ENCODE peak calls at places on chromosomes 6 and 20, in eight cellular contexts. U is upper lobe of right lung; Z is AG10803; H is hepatic stellate cell; P is neuronal stem cell; K is stimulated activated CD4-positive, alpha-beta T cell treated with anti-CD3 and anti-CD28 coated beads, TNF-alpha, amount 100 ng/mL, for 48 hours; Y is retina; D is T-helper 17 cell. L is an unnamed sample.

GRCh38 chr6:111798281-111798725 is 74.9 kb downstream of the FYN start:
- DNase-seq in P (no peak), Z (no peak), Y (no peak), H (no peak), D (no peak), K (no peak), U (no peak), L (no peak)

GRCh38 chr6:8530775-8531435 is 95.6 kb upstream of the SLC35B3 start:
- DNase-seq in D (no peak), Z (no peak), U (no peak), K (no peak), Y (no peak), H (no peak), P (no peak), L (no peak)

GRCh38 chr6:17385660-17386059 is 7.7 kb upstream of the CAP2 start:
- DNase-seq in K (no peak), U (no peak), Y (no peak), Z (peak), P (no peak), H (peak), D (no peak), L (no peak)

GRCh38 chr6:143531720-143532504 is 20.4 kb upstream of the FUCA2 start:
- DNase-seq in Y (no peak), H (no peak), U (no peak), D (no peak), P (no peak), K (no peak), Z (no peak), L (no peak)

GRCh38 chr20:59748555-59749292 is 144.4 kb downstream of the PHACTR3 start:
- DNase-seq in D (no peak), P (no peak), U (no peak), Y (no peak), Z (peak), H (no peak), K (no peak), L (no peak)

GRCh38 chr6:49342410-49342809 is 120.6 kb downstream of the MMUT start:
- DNase-seq in Y (no peak), Z (no peak), H (no peak), P (no peak), K (no peak), U (no peak), D (no peak), L (no peak)

GRCh38 chr20:47262365-47263013 is 94.0 kb downstream of the ZMYND8 start:
- DNase-seq in H (no peak), K (no peak), D (no peak), U (no peak), Z (peak), P (no peak), Y (no peak), L (no peak)

GRCh38 chr6:55379895-55380294 is 52.6 kb downstream of the GFRAL start:
- DNase-seq in Z (no peak), D (no peak), H (no peak), Y (no peak), P (no peak), K (no peak), U (no peak), L (no peak)

GRCh38 chr6:28742668-28743270 is 181.0 kb downstream of the TRIM27 start:
- DNase-seq in Z (peak), P (no peak), K (no peak), U (no peak), H (no peak), Y (no peak), D (no peak), L (no peak)

GRCh38 chr6:435442-436307 is 44.1 kb downstream of the IRF4 start:
- DNase-seq in K (no peak), Y (no peak), D (no peak), Z (no peak), H (no peak), P (no peak), U (no peak), L (no peak)

GRCh38 chr6:43736844-43737243 is 33.2 kb upstream of the VEGFA start:
- DNase-seq in U (peak), K (no peak), Y (no peak), Z (no peak), P (no peak), H (no peak), D (no peak), L (no peak)

GRCh38 chr6:140500864-140501263 is 1126.4 kb upstream of the CITED2 start:
- DNase-seq in D (no peak), P (no peak), Y (no peak), H (no peak), U (no peak), K (no peak), Z (no peak), L (no peak)

GRCh38 chr20:34445177-34446065 is 70.8 kb upstream of the DYNLRB1 start:
- DNase-seq in H (no peak), P (no peak), D (no peak), K (no peak), Z (no peak), Y (no peak), U (no peak), L (no peak)

GRCh38 chr6:135162678-135163439 is 18.2 kb upstream of the MYB start:
- DNase-seq in H (peak), K (no peak), D (no peak), Y (peak), U (no peak), Z (no peak), P (peak), L (no peak)

GRCh38 chr20:25083773-25084615 is 2.1 kb upstream of the VSX1 start:
- DNase-seq in Z (no peak), K (no peak), Y (peak), H (no peak), P (no peak), D (no peak), U (no peak), L (no peak)

GRCh38 chr6:74991573-74992332 is 214.1 kb downstream of the COL12A1 start:
- DNase-seq in K (no peak), P (no peak), H (peak), U (no peak), Z (peak), D (no peak), Y (no peak), L (no peak)

GRCh38 chr6:167566711-167567141 is 241.8 kb downstream of the TTLL2 start:
- DNase-seq in Y (no peak), D (no peak), H (no peak), U (no peak), K (no peak), Z (no peak), P (no peak), L (no peak)

GRCh38 chr20:50027611-50028105 is 44.9 kb downstream of the SNAI1 start:
- DNase-seq in P (no peak), H (peak), U (peak), Y (no peak), Z (peak), K (no peak), D (no peak), L (no peak)

GRCh38 chr6:117389227-117390057 is 36.3 kb downstream of the ROS1 start:
- DNase-seq in P (no peak), D (no peak), Z (no peak), Y (no peak), H (no peak), U (no peak), K (no peak), L (no peak)

L was measured in effector memory CD4-positive, alpha-beta T cell.